ENCODE peak calls at places on chromosomes 11 and 22, in eight cellular contexts. J, U, E, T, N, O, R and L are unnamed samples.

GRCh38 chr22:48592488-48592887 is 1235.2 kb downstream of the BRD1 start:
- DNase-seq in J (no peak), U (no peak), E (no peak), T (no peak), N (no peak), O (no peak), R (no peak), L (no peak)

GRCh38 chr22:40414838-40415505 is 44.6 kb downstream of the SGSM3 start:
- DNase-seq in J (no peak), U (no peak), E (no peak), T (no peak), N (peak; percentile 43), O (no peak), R (no peak), L (no peak)

GRCh38 chr22:36104988-36105387 is 55.6 kb downstream of the APOL3 start:
- DNase-seq in J (no peak), U (no peak), E (no peak), T (peak; percentile 36), N (no peak), O (no peak), R (no peak), L (no peak)

GRCh38 chr11:29616611-29617010 is 400.2 kb downstream of the KCNA4 start:
- DNase-seq in J (no peak), U (no peak), E (no peak), T (no peak), N (no peak), O (no peak), R (peak; percentile 65), L (peak; percentile 2)

GRCh38 chr11:58286249-58286648 is 18.2 kb upstream of the OR10W1 start:
- DNase-seq in J (no peak), U (no peak), E (no peak), T (peak; percentile 60), N (peak; percentile 42), O (no peak), R (peak; percentile 49), L (no peak)

GRCh38 chr11:34316347-34317037 is 41.3 kb downstream of the ABTB2 start:
- DNase-seq in J (no peak), U (no peak), E (no peak), T (peak; percentile 28), N (no peak), O (no peak), R (no peak), L (no peak)

GRCh38 chr22:20116951-20117645 is at the start of gene TRMT2A:
- DNase-seq in J (peak; percentile 97), U (peak; percentile 99), E (peak; percentile 98), T (peak; percentile 98), N (peak; percentile 99), O (peak; percentile 91), R (peak; percentile 99), L (peak; percentile 67)

GRCh38 chr22:50361688-50362087 is 18.6 kb downstream of the PPP6R2 start:
- DNase-seq in J (no peak), U (no peak), E (no peak), T (no peak), N (peak; percentile 37), O (no peak), R (no peak), L (no peak)

GRCh38 chr11:1870721-1871466 is 18.0 kb downstream of the LSP1 start:
- DNase-seq in J (peak; percentile 34), U (no peak), E (no peak), T (no peak), N (no peak), O (no peak), R (no peak), L (no peak)

GRCh38 chr22:41216984-41217383 is 11.9 kb downstream of the L3MBTL2 start:
- DNase-seq in J (no peak), U (no peak), E (no peak), T (peak; percentile 72), N (no peak), O (no peak), R (peak; percentile 44), L (no peak)

GRCh38 chr11:95068549-95068948 is 1.8 kb downstream of the SRSF8 start:
- DNase-seq in J (peak; percentile 54), U (peak; percentile 88), E (peak; percentile 89), T (peak; percentile 87), N (peak; percentile 94), O (peak; percentile 42), R (peak; percentile 97), L (peak; percentile 72)

GRCh38 chr11:1326435-1327063 is 17.1 kb upstream of the TOLLIP start:
- DNase-seq in J (no peak), U (no peak), E (no peak), T (peak; percentile 73), N (no peak), O (no peak), R (no peak), L (no peak)

GRCh38 chr11:31798057-31799035 is 12.8 kb downstream of the PAX6 start:
- DNase-seq in J (no peak), U (no peak), E (no peak), T (no peak), N (peak; percentile 58), O (no peak), R (no peak), L (no peak)

GRCh38 chr11:2130881-2131352 is 8.3 kb downstream of the IGF2 start:
- DNase-seq in J (no peak), U (no peak), E (no peak), T (no peak), N (no peak), O (no peak), R (no peak), L (no peak)

GRCh38 chr11:81253226-81253625 is 1480.4 kb downstream of the FAM181B start:
- DNase-seq in J (no peak), U (no peak), E (no peak), T (no peak), N (no peak), O (no peak), R (no peak), L (no peak)
- TF ChIP-seq CTCF in J (no peak), U (no peak), E (no peak), T (no peak), N (no peak), O (no peak), R (no peak), L (no peak)

DNA sequence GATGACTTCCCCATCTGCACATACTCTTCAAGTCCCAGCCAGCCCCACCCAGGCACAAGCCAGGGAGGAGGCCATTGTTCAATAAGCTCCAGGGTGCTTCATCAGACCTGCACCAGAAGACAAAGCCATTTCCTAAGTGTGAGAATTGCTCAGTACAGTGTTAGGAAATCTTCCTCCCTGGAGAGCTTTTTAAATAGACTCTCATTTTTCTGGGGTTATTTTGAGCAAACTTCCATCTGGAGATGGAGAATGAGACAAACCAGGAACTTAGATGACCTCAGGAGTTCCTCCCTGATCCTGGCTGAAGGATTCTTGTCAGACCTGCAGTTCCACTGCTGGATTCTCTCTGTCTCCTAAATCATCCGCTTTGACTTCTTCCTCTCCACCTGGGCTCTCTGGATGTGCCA is 70.4 kb upstream of the NAV2 start:
- DNase-seq in J (no peak), U (peak; percentile 57), E (no peak), T (no peak), N (no peak), O (no peak), R (peak; percentile 58), L (no peak)
- H3K4me3 ChIP-seq in J (no peak overlapping the region), U (no peak overlapping the region), E (no peak overlapping the region), T (no peak overlapping the region), N (no peak overlapping the region), O (no peak overlapping the region), R (no peak overlapping the region), L (no peak overlapping the region)

GRCh38 chr22:32409977-32410376 is 2.1 kb downstream of the RTCB start:
- DNase-seq in J (no peak), U (no peak), E (no peak), T (no peak), N (no peak), O (no peak), R (no peak), L (no peak)

GRCh38 chr22:32410459-32410858 is 1.6 kb downstream of the RTCB start:
- DNase-seq in J (no peak), U (no peak), E (no peak), T (no peak), N (no peak), O (no peak), R (no peak), L (no peak)

GRCh38 chr22:32411388-32411787 is 659 bp downstream of the RTCB start:
- DNase-seq in J (no peak), U (no peak), E (no peak), T (peak; percentile 40), N (peak; percentile 15), O (no peak), R (peak; percentile 23), L (no peak)

GRCh38 chr22:32413715-32414114 is 1.7 kb upstream of the RTCB start:
- DNase-seq in J (no peak), U (no peak), E (no peak), T (peak; percentile 42), N (peak; percentile 43), O (no peak), R (peak; percentile 45), L (no peak)

DNA sequence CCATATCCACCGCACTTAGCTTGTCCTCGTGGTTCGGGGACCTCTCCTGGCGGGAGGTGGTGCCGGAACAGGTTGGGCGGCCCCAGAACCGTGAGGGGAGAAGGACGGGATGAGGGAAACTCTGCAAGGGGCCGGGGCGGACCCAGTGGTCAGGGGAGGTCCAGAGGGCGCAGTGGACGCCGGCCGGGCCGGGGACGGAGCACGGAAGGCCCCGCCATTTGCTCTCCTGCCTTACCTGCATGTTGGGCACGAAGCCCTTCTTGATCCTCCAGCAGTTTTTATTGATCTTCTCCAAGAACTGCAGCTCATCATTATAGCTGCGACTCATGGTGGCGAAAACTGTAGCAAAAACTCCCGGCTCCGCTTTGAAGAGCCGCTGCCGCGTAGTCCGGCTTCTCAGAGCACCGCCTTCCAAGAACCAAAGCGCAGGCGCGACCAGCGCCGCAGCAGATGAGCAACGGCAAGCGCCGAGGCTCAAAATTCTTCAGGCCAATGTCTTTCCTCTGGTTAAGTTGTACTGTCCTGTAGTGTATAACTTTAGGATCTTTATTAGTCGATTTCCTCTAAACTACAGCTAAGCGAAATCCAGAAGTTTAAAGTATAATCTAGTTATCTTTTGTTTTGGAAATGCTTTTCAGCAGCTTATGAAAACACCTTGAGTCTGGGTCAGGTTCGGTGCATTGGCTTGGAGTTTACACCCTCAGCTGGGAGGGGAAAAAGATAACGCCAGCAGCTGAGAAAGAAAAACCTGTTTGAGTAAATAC is at the start of gene RTCB:
- DNase-seq in J (peak; percentile 95), U (peak; percentile 91), E (peak; percentile 89), T (peak; percentile 93), N (peak; percentile 96), O (peak; percentile 88), R (peak; percentile 97), L (peak; percentile 68)
- TF ChIP-seq CTCF in J (no peak), U (no peak), E (peak; percentile 17), T (no peak), N (no peak), O (no peak), R (no peak), L (no peak)

GRCh38 chr11:67261942-67262681 is 4.2 kb upstream of the GRK2 start:
- DNase-seq in J (peak; percentile 21), U (peak; percentile 23), E (no peak), T (no peak), N (no peak), O (no peak), R (no peak), L (no peak)
- H3K4me3 ChIP-seq in J (no peak overlapping the region), U (no peak overlapping the region), E (peak overlapping the region; percentile 18), T (no peak overlapping the region), N (no peak overlapping the region), O (no peak overlapping the region), R (no peak overlapping the region), L (no peak overlapping the region)

DNA sequence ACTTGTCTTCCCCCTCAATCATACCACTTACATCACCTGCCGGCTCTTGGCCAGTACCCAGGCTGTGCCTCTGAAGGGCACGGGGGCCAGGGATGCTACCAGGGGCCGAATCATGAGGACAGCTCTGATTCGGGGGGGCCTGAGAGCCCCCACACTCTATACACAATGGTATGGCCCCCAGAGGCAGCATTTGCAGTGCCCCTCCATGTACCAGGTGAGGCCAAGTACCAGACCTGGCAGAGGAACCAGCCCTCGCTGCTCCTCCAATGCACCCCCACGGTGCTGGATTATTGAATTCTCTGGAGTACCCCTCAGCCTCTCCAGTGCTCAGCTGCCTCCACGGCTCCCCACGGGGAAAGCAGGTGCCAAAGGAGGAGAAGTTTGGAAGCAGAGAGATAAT is 70.1 kb downstream of the THAP12 start:
- DNase-seq in J (no peak), U (no peak), E (no peak), T (no peak), N (no peak), O (no peak), R (no peak), L (no peak)
- TF ChIP-seq CTCF in J (no peak), U (no peak), E (no peak), T (no peak), N (no peak), O (no peak), R (no peak), L (no peak)